ENCODE peak calls at places on chromosome 22, in four cellular contexts. Y, U, A and D are unnamed samples.

GRCh38 chr22:21582801-21583740 is 15.6 kb downstream of the UBE2L3 start:
- DNase-seq in Y (no peak), U (no peak), A (no peak), D (no peak)

GRCh38 chr22:50338860-50339462 is 4.2 kb upstream of the PPP6R2 start:
- DNase-seq in Y (no peak), U (no peak), A (no peak), D (no peak)

GRCh38 chr22:35140879-35141745 is 75.2 kb downstream of the ISX start:
- DNase-seq in Y (no peak), U (no peak), A (no peak), D (peak; percentile 25)

GRCh38 chr22:47595122-47595521 is 832.7 kb downstream of the TBC1D22A start:
- DNase-seq in Y (no peak), U (no peak), A (no peak), D (no peak)

GRCh38 chr22:44325718-44326548 is 13.2 kb upstream of the SHISAL1 start:
- DNase-seq in Y (peak; percentile 56), U (no peak), A (no peak), D (no peak)

GRCh38 chr22:42439021-42439420 is 6.8 kb upstream of the NFAM1 start:
- DNase-seq in Y (no peak), U (no peak), A (no peak), D (peak; percentile 25)

GRCh38 chr22:38835888-38836301 is 7.9 kb downstream of the NPTXR start:
- DNase-seq in Y (no peak), U (no peak), A (no peak), D (no peak)

GRCh38 chr22:44363980-44364749 is 51.4 kb upstream of the SHISAL1 start:
- DNase-seq in Y (no peak), U (no peak), A (no peak), D (no peak)

GRCh38 chr22:26585104-26585790 is 4.7 kb downstream of the TPST2 start:
- DNase-seq in Y (peak; percentile 80), U (no peak), A (peak; percentile 22), D (no peak)

GRCh38 chr22:22576244-22576988 is 17.4 kb upstream of the PRAME start:
- DNase-seq in Y (peak; percentile 31), U (peak; percentile 29), A (peak; percentile 55), D (peak; percentile 55)

GRCh38 chr22:48627203-48627602 is 1200.5 kb downstream of the BRD1 start:
- DNase-seq in Y (no peak), U (no peak), A (no peak), D (peak; percentile 25)

GRCh38 chr22:32579533-32580220 is 105.1 kb downstream of the FBXO7 start:
- DNase-seq in Y (no peak), U (no peak), A (no peak), D (no peak)

GRCh38 chr22:26398741-26399153 is 30.3 kb upstream of the ASPHD2 start:
- DNase-seq in Y (peak; percentile 72), U (peak; percentile 41), A (peak; percentile 60), D (peak; percentile 70)

GRCh38 chr22:34998921-34999320 is 67.0 kb upstream of the ISX start:
- DNase-seq in Y (no peak), U (no peak), A (no peak), D (no peak)

GRCh38 chr22:22909605-22910271 is 22.1 kb downstream of the IGLL5 start:
- DNase-seq in Y (no peak), U (no peak), A (no peak), D (no peak)

GRCh38 chr22:22720724-22721261 is 76.4 kb downstream of the GGTLC2 start:
- DNase-seq in Y (no peak), U (no peak), A (no peak), D (peak; percentile 66)

GRCh38 chr22:22684605-22685561 is 40.5 kb downstream of the GGTLC2 start:
- DNase-seq in Y (no peak), U (no peak), A (peak; percentile 30), D (peak; percentile 48)

GRCh38 chr22:20588092-20588842 is 80.9 kb downstream of the MED15 start:
- DNase-seq in Y (no peak), U (no peak), A (no peak), D (no peak)

GRCh38 chr22:44214764-44215163 is 34.0 kb downstream of the PARVG start:
- DNase-seq in Y (no peak), U (no peak), A (no peak), D (no peak)

GRCh38 chr22:50112151-50113118 is 22.6 kb downstream of the MOV10L1 start:
- DNase-seq in Y (peak; percentile 90), U (no peak), A (no peak), D (peak; percentile 84)

GRCh38 chr22:39171623-39172264 is 19.3 kb upstream of the CBX7 start:
- DNase-seq in Y (no peak), U (no peak), A (no peak), D (no peak)

GRCh38 chr22:30305519-30305905 is 16.2 kb upstream of the CASTOR1 start:
- DNase-seq in Y (peak; percentile 55), U (no peak), A (no peak), D (peak; percentile 79)

GRCh38 chr22:47167056-47167455 is 404.6 kb downstream of the TBC1D22A start:
- DNase-seq in Y (no peak), U (no peak), A (no peak), D (no peak)

GRCh38 chr22:42439821-42440674 is 7.8 kb upstream of the NFAM1 start:
- DNase-seq in Y (peak; percentile 44), U (no peak), A (no peak), D (peak; percentile 78)

GRCh38 chr22:27554106-27554814 is 247.3 kb downstream of the MN1 start:
- DNase-seq in Y (peak; percentile 10), U (no peak), A (no peak), D (peak; percentile 25)

GRCh38 chr22:49216579-49216978 is 611.1 kb downstream of the BRD1 start:
- DNase-seq in Y (no peak), U (no peak), A (no peak), D (no peak)

GRCh38 chr22:39738746-39739145 is 154.8 kb downstream of the ENTHD1 start:
- DNase-seq in Y (no peak), U (no peak), A (no peak), D (no peak)

DNA sequence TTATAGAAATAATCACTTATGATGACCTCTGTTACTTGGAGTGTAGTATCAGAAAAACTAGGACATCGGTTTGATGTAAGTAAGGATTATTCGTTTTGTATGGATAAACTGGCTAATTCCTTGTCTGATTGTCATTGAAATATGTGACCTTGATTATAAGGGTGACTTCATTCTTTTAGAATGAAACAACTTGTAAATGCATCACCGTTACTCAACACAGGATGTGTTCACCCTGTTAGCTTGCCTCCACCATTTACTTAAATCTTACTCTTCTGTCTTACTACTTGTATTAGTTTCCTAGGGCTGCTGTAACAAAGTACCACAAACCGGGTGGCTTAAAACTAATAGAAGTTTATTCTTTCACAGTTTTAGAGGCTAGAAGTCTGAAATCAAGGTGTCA is 7.9 kb downstream of the SFI1 start:
- DNase-seq in Y (no peak), U (no peak), A (no peak), D (no peak)
- TF ChIP-seq MAX in Y (no peak), U (no peak), A (no peak), D (no peak)

GRCh38 chr22:41367680-41368542 is 13.8 kb upstream of the TEF start:
- DNase-seq in Y (no peak), U (no peak), A (no peak), D (no peak)
- H3K4me3 ChIP-seq in Y (no peak overlapping the region), U (no peak overlapping the region), A (no peak overlapping the region), D (no peak overlapping the region)

GRCh38 chr22:29003552-29003951 is 58.1 kb downstream of the C22orf31 start:
- DNase-seq in Y (no peak), U (no peak), A (no peak), D (no peak)

GRCh38 chr22:29003975-29004646 is 57.5 kb downstream of the C22orf31 start:
- DNase-seq in Y (no peak), U (no peak), A (no peak), D (no peak)

GRCh38 chr22:29002603-29003002 is 59.0 kb downstream of the C22orf31 start:
- DNase-seq in Y (no peak), U (no peak), A (no peak), D (no peak)

GRCh38 chr22:29006346-29006745 is 55.3 kb downstream of the C22orf31 start:
- DNase-seq in Y (no peak), U (no peak), A (no peak), D (no peak)

GRCh38 chr22:29004647-29005371 is 56.8 kb downstream of the C22orf31 start:
- DNase-seq in Y (peak; percentile 29), U (peak; percentile 45), A (no peak), D (no peak)
- TF ChIP-seq MAX in Y (no peak), U (no peak), A (no peak), D (no peak)

GRCh38 chr22:24996420-24996952 is 44.0 kb downstream of the KIAA1671 start:
- DNase-seq in Y (peak; percentile 48), U (peak; percentile 49), A (peak; percentile 63), D (no peak)
- H3K4me3 ChIP-seq in Y (no peak overlapping the region), U (no peak overlapping the region), A (no peak overlapping the region), D (no peak overlapping the region)

DNA sequence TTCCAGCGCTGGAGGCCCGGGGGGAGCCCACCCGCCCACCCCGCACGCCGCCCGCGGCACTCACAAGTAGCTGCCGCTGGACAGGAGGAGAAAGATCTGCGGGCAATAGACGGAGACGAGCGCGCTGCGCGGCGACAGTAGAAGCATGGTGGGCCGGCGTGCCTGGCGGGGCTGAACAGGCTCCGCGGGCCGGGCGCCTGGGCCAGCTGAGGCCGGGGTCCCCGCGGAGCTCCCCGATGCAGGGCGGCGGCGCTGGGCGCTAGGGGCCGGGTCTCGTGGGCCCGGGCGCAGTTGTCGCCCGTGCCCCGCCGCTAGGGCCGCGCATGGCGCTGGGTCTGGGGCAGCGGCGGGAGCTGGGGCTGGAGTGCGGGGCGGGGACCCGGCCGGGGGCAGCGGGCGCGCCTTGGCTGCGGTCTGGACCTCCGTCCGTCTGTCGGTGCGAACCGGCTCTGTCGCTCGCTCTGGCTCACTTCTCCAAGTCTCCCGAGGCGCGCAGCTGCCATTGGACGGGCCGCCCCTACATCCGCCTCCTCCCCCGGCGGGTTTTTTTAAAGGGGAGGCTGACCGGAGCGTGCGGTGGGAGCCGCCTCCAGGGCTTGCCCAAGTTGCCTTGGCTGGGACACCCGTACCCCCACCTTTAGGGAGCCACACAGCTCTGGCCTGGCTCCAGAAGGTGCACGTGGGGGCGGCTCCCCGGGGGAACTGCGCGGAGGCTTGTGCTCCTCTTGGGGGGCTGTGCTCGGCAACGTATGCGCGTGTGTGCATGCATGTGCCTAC is 4.7 kb downstream of the WNT7B start:
- DNase-seq in Y (no peak), U (no peak), A (no peak), D (peak; percentile 49)
- TF ChIP-seq MAX in Y (no peak), U (no peak), A (no peak), D (no peak)

GRCh38 chr22:19142394-19142793 is 2.1 kb downstream of the ESS2 start:
- DNase-seq in Y (no peak), U (no peak), A (no peak), D (no peak)

GRCh38 chr22:19146215-19146968 is 1.9 kb upstream of the ESS2 start:
- DNase-seq in Y (no peak), U (no peak), A (no peak), D (no peak)

GRCh38 chr22:19139974-19140373 is 4.5 kb downstream of the ESS2 start:
- DNase-seq in Y (no peak), U (no peak), A (no peak), D (no peak)

GRCh38 chr22:19143967-19144400 is 467 bp downstream of the ESS2 start:
- DNase-seq in Y (no peak), U (no peak), A (no peak), D (no peak)

GRCh38 chr22:19143212-19143611 is 1.2 kb downstream of the ESS2 start:
- DNase-seq in Y (no peak), U (no peak), A (no peak), D (no peak)
- H3K4me3 ChIP-seq in Y (no peak overlapping the region), U (peak overlapping the region; percentile 97), A (no peak overlapping the region), D (peak overlapping the region; percentile 81)